ENCODE peak calls at places on chromosomes 6 and 20, in nine cellular contexts. One of them, this sample, is unnamed.
A peak's percentile ranks its signal among the peaks of the same experiment; 100 is the strongest.

GRCh38 chr6:38567436-38567835 is 72.3 kb downstream of the BTBD9 start:
- DNase-seq in pancreas: peak; percentile 15
- DNase-seq in spleen: no peak
- DNase-seq in neural progenitor cell: no peak
- DNase-seq in stomach: peak; percentile 44
- DNase-seq in CD8-positive, alpha-beta T cell: no peak
- DNase-seq in Peyer's patch: no peak
- DNase-seq in lung: peak; percentile 40
- DNase-seq in brain microvascular endothelial cell: peak; percentile 92
- DNase-seq in this sample: no peak

GRCh38 chr20:49631856-49632418 is 64.0 kb upstream of the PTGIS start:
- DNase-seq in pancreas: no peak
- DNase-seq in lung: no peak
- DNase-seq in spleen: no peak
- DNase-seq in neural progenitor cell: peak; percentile 20
- DNase-seq in brain microvascular endothelial cell: no peak
- DNase-seq in Peyer's patch: no peak
- DNase-seq in stomach: no peak
- DNase-seq in CD8-positive, alpha-beta T cell: no peak
- DNase-seq in this sample: no peak

GRCh38 chr6:298233-299049 is 6.2 kb downstream of the DUSP22 start:
- DNase-seq in neural progenitor cell: no peak
- DNase-seq in stomach: no peak
- DNase-seq in lung: no peak
- DNase-seq in spleen: no peak
- DNase-seq in CD8-positive, alpha-beta T cell: peak; percentile 43
- DNase-seq in brain microvascular endothelial cell: no peak
- DNase-seq in pancreas: no peak
- DNase-seq in Peyer's patch: no peak
- DNase-seq in this sample: no peak

GRCh38 chr6:116144590-116144989 is 18.7 kb upstream of the COL10A1 start:
- DNase-seq in CD8-positive, alpha-beta T cell: no peak
- DNase-seq in stomach: no peak
- DNase-seq in neural progenitor cell: no peak
- DNase-seq in lung: no peak
- DNase-seq in pancreas: no peak
- DNase-seq in spleen: no peak
- DNase-seq in brain microvascular endothelial cell: peak; percentile 87
- DNase-seq in Peyer's patch: no peak
- DNase-seq in this sample: no peak

GRCh38 chr20:57450419-57450818 is 59.2 kb downstream of the RBM38 start:
- DNase-seq in brain microvascular endothelial cell: no peak
- DNase-seq in pancreas: no peak
- DNase-seq in spleen: peak; percentile 94
- DNase-seq in neural progenitor cell: no peak
- DNase-seq in CD8-positive, alpha-beta T cell: no peak
- DNase-seq in stomach: peak; percentile 51
- DNase-seq in Peyer's patch: no peak
- DNase-seq in lung: peak; percentile 50
- DNase-seq in this sample: no peak

GRCh38 chr6:133571681-133572080 is 317.2 kb upstream of the TCF21 start:
- DNase-seq in spleen: no peak
- DNase-seq in pancreas: no peak
- DNase-seq in CD8-positive, alpha-beta T cell: no peak
- DNase-seq in neural progenitor cell: no peak
- DNase-seq in lung: no peak
- DNase-seq in brain microvascular endothelial cell: no peak
- DNase-seq in stomach: no peak
- DNase-seq in Peyer's patch: no peak
- DNase-seq in this sample: no peak

GRCh38 chr6:56954389-56955170 is at the start of gene BEND6:
- DNase-seq in stomach: peak; percentile 27
- DNase-seq in lung: no peak
- DNase-seq in neural progenitor cell: peak; percentile 86
- DNase-seq in Peyer's patch: peak; percentile 51
- DNase-seq in brain microvascular endothelial cell: peak; percentile 64
- DNase-seq in pancreas: peak; percentile 7
- DNase-seq in spleen: peak; percentile 79
- DNase-seq in CD8-positive, alpha-beta T cell: peak; percentile 49
- DNase-seq in this sample: no peak

GRCh38 chr6:17101422-17102257 is at the start of gene STMND1:
- DNase-seq in CD8-positive, alpha-beta T cell: no peak
- DNase-seq in spleen: no peak
- DNase-seq in neural progenitor cell: peak; percentile 63
- DNase-seq in stomach: peak; percentile 59
- DNase-seq in pancreas: peak; percentile 84
- DNase-seq in brain microvascular endothelial cell: no peak
- DNase-seq in Peyer's patch: peak; percentile 71
- DNase-seq in lung: peak; percentile 57
- DNase-seq in this sample: peak; percentile 85

GRCh38 chr20:19885981-19886665 is 128.1 kb downstream of the RIN2 start:
- DNase-seq in brain microvascular endothelial cell: peak; percentile 16
- DNase-seq in spleen: no peak
- DNase-seq in lung: peak; percentile 35
- DNase-seq in Peyer's patch: peak; percentile 86
- DNase-seq in stomach: peak; percentile 61
- DNase-seq in neural progenitor cell: no peak
- DNase-seq in CD8-positive, alpha-beta T cell: no peak
- DNase-seq in pancreas: peak; percentile 32
- DNase-seq in this sample: peak; percentile 52

GRCh38 chr6:148593130-148593812 is 153.6 kb upstream of the UST start:
- DNase-seq in Peyer's patch: no peak
- DNase-seq in CD8-positive, alpha-beta T cell: no peak
- DNase-seq in stomach: no peak
- DNase-seq in spleen: no peak
- DNase-seq in neural progenitor cell: no peak
- DNase-seq in brain microvascular endothelial cell: peak; percentile 75
- DNase-seq in lung: no peak
- DNase-seq in pancreas: no peak
- DNase-seq in this sample: no peak

GRCh38 chr6:93550551-93551276 is 131.4 kb upstream of the EPHA7 start:
- DNase-seq in pancreas: no peak
- DNase-seq in CD8-positive, alpha-beta T cell: no peak
- DNase-seq in neural progenitor cell: no peak
- DNase-seq in lung: no peak
- DNase-seq in brain microvascular endothelial cell: peak; percentile 10
- DNase-seq in Peyer's patch: no peak
- DNase-seq in stomach: no peak
- DNase-seq in spleen: no peak
- DNase-seq in this sample: no peak

GRCh38 chr6:130482645-130483390 is 117.0 kb downstream of the TMEM200A start:
- DNase-seq in Peyer's patch: no peak
- DNase-seq in brain microvascular endothelial cell: peak; percentile 63
- DNase-seq in neural progenitor cell: no peak
- DNase-seq in pancreas: no peak
- DNase-seq in lung: no peak
- DNase-seq in spleen: no peak
- DNase-seq in CD8-positive, alpha-beta T cell: no peak
- DNase-seq in stomach: no peak
- DNase-seq in this sample: no peak

GRCh38 chr6:140269766-140270165 is 895.3 kb upstream of the CITED2 start:
- DNase-seq in pancreas: no peak
- DNase-seq in lung: no peak
- DNase-seq in stomach: no peak
- DNase-seq in CD8-positive, alpha-beta T cell: no peak
- DNase-seq in brain microvascular endothelial cell: no peak
- DNase-seq in spleen: no peak
- DNase-seq in Peyer's patch: no peak
- DNase-seq in neural progenitor cell: no peak
- DNase-seq in this sample: no peak

GRCh38 chr6:26251354-26252081 is 113.5 kb upstream of the BTN3A2 start:
- DNase-seq in CD8-positive, alpha-beta T cell: peak; percentile 77
- DNase-seq in pancreas: no peak
- DNase-seq in stomach: peak; percentile 57
- DNase-seq in lung: no peak
- DNase-seq in brain microvascular endothelial cell: peak; percentile 84
- DNase-seq in Peyer's patch: peak; percentile 83
- DNase-seq in neural progenitor cell: peak; percentile 89
- DNase-seq in spleen: peak; percentile 87
- DNase-seq in this sample: no peak

GRCh38 chr6:11368264-11368663 is 135.8 kb upstream of the NEDD9 start:
- DNase-seq in brain microvascular endothelial cell: no peak
- DNase-seq in stomach: no peak
- DNase-seq in Peyer's patch: no peak
- DNase-seq in CD8-positive, alpha-beta T cell: no peak
- DNase-seq in pancreas: no peak
- DNase-seq in lung: no peak
- DNase-seq in neural progenitor cell: no peak
- DNase-seq in spleen: no peak
- DNase-seq in this sample: no peak

GRCh38 chr6:52571099-52571755 is 5.6 kb downstream of the TRAM2 start:
- DNase-seq in CD8-positive, alpha-beta T cell: no peak
- DNase-seq in brain microvascular endothelial cell: no peak
- DNase-seq in stomach: no peak
- DNase-seq in Peyer's patch: no peak
- DNase-seq in spleen: no peak
- DNase-seq in pancreas: no peak
- DNase-seq in lung: no peak
- DNase-seq in neural progenitor cell: no peak
- DNase-seq in this sample: no peak

GRCh38 chr6:38142178-38142902 is 322.8 kb downstream of the ZFAND3 start:
- DNase-seq in neural progenitor cell: peak; percentile 21
- DNase-seq in Peyer's patch: no peak
- DNase-seq in stomach: no peak
- DNase-seq in pancreas: no peak
- DNase-seq in brain microvascular endothelial cell: no peak
- DNase-seq in CD8-positive, alpha-beta T cell: no peak
- DNase-seq in lung: no peak
- DNase-seq in spleen: no peak
- DNase-seq in this sample: no peak

GRCh38 chr6:73515204-73516101 is 5.4 kb downstream of the EEF1A1 start:
- DNase-seq in pancreas: peak; percentile 41
- DNase-seq in brain microvascular endothelial cell: no peak
- DNase-seq in lung: peak; percentile 36
- DNase-seq in spleen: no peak
- DNase-seq in neural progenitor cell: peak; percentile 78
- DNase-seq in Peyer's patch: no peak
- DNase-seq in stomach: peak; percentile 48
- DNase-seq in CD8-positive, alpha-beta T cell: no peak
- DNase-seq in this sample: no peak

DNA sequence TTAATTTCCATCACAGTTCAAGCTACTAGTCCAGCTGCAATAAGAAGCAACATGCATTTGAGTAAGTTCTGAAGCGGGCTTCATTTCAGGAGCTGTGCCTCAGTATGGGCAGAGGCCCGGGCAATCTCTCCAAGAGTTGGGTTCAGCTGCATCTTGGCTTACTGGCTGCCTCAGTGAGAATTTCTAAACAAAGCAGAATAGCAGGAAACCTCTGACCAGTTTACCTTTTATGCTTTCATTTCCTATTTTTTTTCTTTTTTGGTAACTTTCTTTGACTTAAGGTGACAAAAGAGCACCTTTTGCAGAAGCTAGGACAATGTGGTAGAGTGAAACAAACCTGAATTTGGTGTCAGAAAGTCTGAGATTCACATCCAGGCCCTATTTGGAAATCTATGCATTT is 51.0 kb upstream of the FBXO30 start:
- DNase-seq in brain microvascular endothelial cell: no peak
- DNase-seq in Peyer's patch: no peak
- DNase-seq in stomach: no peak
- DNase-seq in lung: no peak
- DNase-seq in spleen: no peak
- DNase-seq in CD8-positive, alpha-beta T cell: no peak
- DNase-seq in neural progenitor cell: no peak
- DNase-seq in pancreas: no peak
- DNase-seq in this sample: no peak
- H3K4me3 ChIP-seq in brain microvascular endothelial cell: no peak overlapping the region
- H3K4me3 ChIP-seq in Peyer's patch: no peak overlapping the region
- H3K4me3 ChIP-seq in stomach: no peak overlapping the region
- H3K4me3 ChIP-seq in lung: no peak overlapping the region
- H3K4me3 ChIP-seq in spleen: no peak overlapping the region
- H3K4me3 ChIP-seq in CD8-positive, alpha-beta T cell: no peak overlapping the region
- H3K4me3 ChIP-seq in neural progenitor cell: no peak overlapping the region
- H3K4me3 ChIP-seq in pancreas: no peak overlapping the region
- H3K4me3 ChIP-seq in this sample: no peak overlapping the region

GRCh38 chr6:15285682-15286294 is 39.9 kb downstream of the JARID2 start:
- DNase-seq in spleen: no peak
- DNase-seq in neural progenitor cell: no peak
- DNase-seq in pancreas: no peak
- DNase-seq in stomach: no peak
- DNase-seq in CD8-positive, alpha-beta T cell: no peak
- DNase-seq in Peyer's patch: no peak
- DNase-seq in brain microvascular endothelial cell: no peak
- DNase-seq in lung: no peak
- DNase-seq in this sample: no peak
- TF ChIP-seq CTCF in spleen: no peak
- TF ChIP-seq CTCF in neural progenitor cell: peak; percentile 22
- TF ChIP-seq CTCF in pancreas: no peak
- TF ChIP-seq CTCF in stomach: no peak
- TF ChIP-seq CTCF in CD8-positive, alpha-beta T cell: no peak
- TF ChIP-seq CTCF in Peyer's patch: no peak
- TF ChIP-seq CTCF in brain microvascular endothelial cell: no peak
- TF ChIP-seq CTCF in lung: no peak
- TF ChIP-seq CTCF in this sample: no peak

GRCh38 chr6:78593898-78594666 is 273.3 kb upstream of the IRAK1BP1 start:
- DNase-seq in Peyer's patch: no peak
- DNase-seq in brain microvascular endothelial cell: no peak
- DNase-seq in spleen: no peak
- DNase-seq in stomach: no peak
- DNase-seq in pancreas: no peak
- DNase-seq in lung: no peak
- DNase-seq in CD8-positive, alpha-beta T cell: no peak
- DNase-seq in neural progenitor cell: no peak
- DNase-seq in this sample: no peak

GRCh38 chr6:78594667-78595051 is 272.7 kb upstream of the IRAK1BP1 start:
- DNase-seq in spleen: no peak
- DNase-seq in neural progenitor cell: no peak
- DNase-seq in CD8-positive, alpha-beta T cell: no peak
- DNase-seq in pancreas: no peak
- DNase-seq in stomach: no peak
- DNase-seq in lung: no peak
- DNase-seq in brain microvascular endothelial cell: no peak
- DNase-seq in Peyer's patch: no peak
- DNase-seq in this sample: no peak

DNA sequence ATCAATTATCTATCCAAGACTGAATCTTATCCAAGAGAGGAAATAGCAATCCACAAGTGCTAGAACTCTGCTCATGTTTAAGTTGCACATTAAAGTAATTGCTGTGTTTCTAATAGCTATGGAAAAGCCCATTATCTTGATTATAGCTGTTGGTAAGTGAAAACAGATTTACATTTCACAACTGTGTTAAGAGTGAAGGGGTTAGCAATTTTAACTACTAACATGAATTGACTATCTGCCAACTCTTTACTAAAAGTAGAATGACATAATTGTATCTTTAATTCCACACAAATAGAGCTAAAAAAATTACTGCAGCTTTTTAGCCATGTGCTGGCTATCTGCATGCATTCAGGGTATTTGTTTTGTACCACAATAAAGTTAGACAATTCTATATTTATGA is 277.9 kb upstream of the IRAK1BP1 start:
- DNase-seq in brain microvascular endothelial cell: no peak
- DNase-seq in pancreas: no peak
- DNase-seq in Peyer's patch: no peak
- DNase-seq in neural progenitor cell: no peak
- DNase-seq in lung: no peak
- DNase-seq in CD8-positive, alpha-beta T cell: no peak
- DNase-seq in spleen: no peak
- DNase-seq in stomach: no peak
- DNase-seq in this sample: no peak
- H3K27ac ChIP-seq in brain microvascular endothelial cell: no peak overlapping the region
- H3K27ac ChIP-seq in pancreas: no peak overlapping the region
- H3K27ac ChIP-seq in Peyer's patch: no peak overlapping the region
- H3K27ac ChIP-seq in neural progenitor cell: no peak overlapping the region
- H3K27ac ChIP-seq in lung: no peak overlapping the region
- H3K27ac ChIP-seq in CD8-positive, alpha-beta T cell: no peak overlapping the region
- H3K27ac ChIP-seq in spleen: no peak overlapping the region
- H3K27ac ChIP-seq in stomach: no peak overlapping the region
- H3K27ac ChIP-seq in this sample: no peak overlapping the region

GRCh38 chr6:9848094-9848493 is 566.8 kb downstream of the TFAP2A start:
- DNase-seq in brain microvascular endothelial cell: no peak
- DNase-seq in Peyer's patch: no peak
- DNase-seq in lung: no peak
- DNase-seq in pancreas: no peak
- DNase-seq in neural progenitor cell: no peak
- DNase-seq in CD8-positive, alpha-beta T cell: no peak
- DNase-seq in stomach: no peak
- DNase-seq in spleen: no peak
- DNase-seq in this sample: no peak
- H3K4me3 ChIP-seq in brain microvascular endothelial cell: no peak overlapping the region
- H3K4me3 ChIP-seq in Peyer's patch: no peak overlapping the region
- H3K4me3 ChIP-seq in lung: no peak overlapping the region
- H3K4me3 ChIP-seq in pancreas: no peak overlapping the region
- H3K4me3 ChIP-seq in neural progenitor cell: no peak overlapping the region
- H3K4me3 ChIP-seq in CD8-positive, alpha-beta T cell: no peak overlapping the region
- H3K4me3 ChIP-seq in stomach: no peak overlapping the region
- H3K4me3 ChIP-seq in spleen: no peak overlapping the region
- H3K4me3 ChIP-seq in this sample: no peak overlapping the region

This sample was measured in right lobe of liver.